ENCODE peak calls at places on chromosome 20, in five cellular contexts. B, Z, G, R and K are unnamed samples.

GRCh38 chr20:57627972-57628650 is 7.9 kb upstream of the ZBP1 start:
- DNase-seq in Z (no peak), B (no peak), R (peak), G (no peak), K (no peak)

GRCh38 chr20:1282966-1283365 is 16.9 kb downstream of the SNPH start:
- DNase-seq in G (no peak), R (no peak), Z (no peak), B (no peak), K (no peak)

GRCh38 chr20:57792386-57793095 is 82.7 kb upstream of the PMEPA1 start:
- DNase-seq in G (no peak), Z (no peak), R (no peak), B (no peak), K (no peak)

GRCh38 chr20:8385247-8385646 is 253.2 kb downstream of the PLCB1 start:
- DNase-seq in R (no peak), Z (no peak), G (no peak), B (peak), K (no peak)

GRCh38 chr20:32626859-32627636 is 41.9 kb upstream of the NOL4L start:
- DNase-seq in Z (peak), G (no peak), R (no peak), B (no peak), K (no peak)

GRCh38 chr20:47360207-47360488 is 3.6 kb upstream of the ZMYND8 start:
- DNase-seq in Z (peak), G (no peak), R (no peak), B (no peak), K (no peak)

GRCh38 chr20:2301164-2301622 is 5.4 kb downstream of the TGM3 start:
- DNase-seq in B (no peak), G (no peak), R (peak), Z (no peak), K (no peak)

GRCh38 chr20:23125625-23126191 is 39.6 kb upstream of the CD93 start:
- DNase-seq in B (no peak), R (no peak), Z (no peak), G (no peak), K (no peak)

GRCh38 chr20:35600176-35600995 is 15.2 kb upstream of the SPAG4 start:
- DNase-seq in G (no peak), R (no peak), Z (no peak), B (no peak), K (no peak)

GRCh38 chr20:23340524-23340923 is 10.1 kb upstream of the NXT1 start:
- DNase-seq in B (peak), G (no peak), Z (peak), R (no peak), K (no peak)

GRCh38 chr20:25258463-25258805 is 10.5 kb downstream of the PYGB start:
- DNase-seq in R (no peak), G (no peak), B (no peak), Z (no peak), K (no peak)

GRCh38 chr20:57600324-57601210 is 19.7 kb downstream of the ZBP1 start:
- DNase-seq in Z (no peak), G (no peak), R (no peak), B (no peak), K (no peak)

GRCh38 chr20:36525620-36526365 is 15.5 kb upstream of the MYL9 start:
- DNase-seq in R (no peak), Z (no peak), B (no peak), G (no peak), K (no peak)

GRCh38 chr20:1569417-1569861 is 11.9 kb upstream of the SIRPD start:
- DNase-seq in B (no peak), G (no peak), Z (peak), R (no peak), K (no peak)

GRCh38 chr20:11204926-11205768 is 531.3 kb upstream of the JAG1 start:
- DNase-seq in Z (peak), B (peak), R (peak), G (no peak), K (no peak)

GRCh38 chr20:36606171-36607116 is 865 bp downstream of the RAB5IF start:
- DNase-seq in G (no peak), B (no peak), R (no peak), Z (peak), K (no peak)

GRCh38 chr20:35698298-35699126 is 640 bp downstream of the NFS1 start:
- DNase-seq in R (no peak), B (peak), Z (peak), G (no peak), K (no peak)

GRCh38 chr20:58544301-58544700 is 29.1 kb upstream of the APCDD1L start:
- DNase-seq in G (no peak), Z (no peak), R (no peak), B (no peak), K (no peak)

GRCh38 chr20:34931771-34932170 is 23.8 kb downstream of the GSS start:
- DNase-seq in Z (no peak), B (no peak), G (no peak), R (no peak), K (no peak)

GRCh38 chr20:2476742-2477615 is 6.4 kb upstream of the SNRPB start:
- DNase-seq in B (no peak), R (no peak), Z (no peak), G (no peak), K (no peak)